ENCODE peak calls at places on chromosome 21, in five cellular contexts. C is HEK293T, O is amygdala, M is AG08395, V is GM10248. U is an unnamed sample.

GRCh38 chr21:38544681-38545080 is 46.4 kb upstream of the ERG start:
- DNase-seq in V (no peak), C (no peak), M (peak; percentile 48), O (no peak), U (no peak)

GRCh38 chr21:29080454-29080930 is 7.0 kb upstream of the CCT8 start:
- DNase-seq in M (no peak), O (no peak), C (no peak), V (no peak), U (no peak)

GRCh38 chr21:42621828-42622199 is 31.6 kb upstream of the PDE9A start:
- DNase-seq in M (no peak), O (peak; percentile 54), V (no peak), C (no peak), U (no peak)

GRCh38 chr21:44969066-44969649 is 29.3 kb downstream of the SLX9 start:
- DNase-seq in M (no peak), V (no peak), O (no peak), C (no peak), U (no peak)

GRCh38 chr21:39788383-39788782 is 43.4 kb downstream of the IGSF5 start:
- DNase-seq in O (peak; percentile 70), V (no peak), C (peak; percentile 82), M (peak; percentile 73), U (no peak)

GRCh38 chr21:46397211-46397905 is 61.3 kb upstream of the DIP2A start:
- DNase-seq in C (no peak), O (no peak), V (no peak), M (no peak), U (no peak)

GRCh38 chr21:45269861-45270260 is 17.8 kb downstream of the POFUT2 start:
- DNase-seq in O (no peak), V (no peak), C (no peak), M (no peak), U (no peak)

GRCh38 chr21:39660596-39660995 is 47.9 kb downstream of the B3GALT5 start:
- DNase-seq in C (no peak), O (no peak), V (no peak), M (peak; percentile 91), U (no peak)

GRCh38 chr21:43866659-43867331 is 1.8 kb downstream of the AGPAT3 start:
- DNase-seq in V (peak; percentile 83), C (no peak), O (no peak), M (no peak), U (peak; percentile 50)

GRCh38 chr21:41685511-41686149 is 81.2 kb downstream of the RIPK4 start:
- DNase-seq in V (no peak), O (no peak), M (no peak), C (no peak), U (no peak)

GRCh38 chr21:28602581-28602980 is 390.1 kb downstream of the LTN1 start:
- DNase-seq in V (no peak), O (no peak), M (no peak), C (no peak), U (no peak)

GRCh38 chr21:32364801-32365200 is 28.0 kb downstream of the URB1 start:
- DNase-seq in V (no peak), O (no peak), C (no peak), M (no peak), U (no peak)

U was measured in GM12878.